ENCODE peak calls at places on chromosomes 7 and 10, in seven cellular contexts. H is IMR-90, R is GM23248, S is adrenal gland, L is heart right ventricle, Y is tibial artery, U is uterus. G is an unnamed sample.

GRCh38 chr7:16811555-16811954 is 6.8 kb upstream of the AGR2 start:
- DNase-seq in S (no peak), L (no peak), U (no peak), Y (no peak), H (peak), R (peak), G (no peak)

GRCh38 chr7:128266891-128267839 is 26.1 kb downstream of the LEP start:
- DNase-seq in S (peak), R (peak), Y (peak), U (peak), H (peak), L (peak), G (no peak)

GRCh38 chr7:140085447-140085846 is 22.7 kb upstream of the PARP12 start:
- DNase-seq in S (no peak), Y (no peak), L (no peak), U (no peak), R (no peak), H (no peak), G (no peak)

GRCh38 chr7:66682350-66683093 is 53.8 kb downstream of the KCTD7 start:
- DNase-seq in R (peak), U (peak), S (peak), H (peak), L (peak), Y (no peak), G (no peak)

GRCh38 chr7:117010375-117011133 is 57.3 kb downstream of the ST7 start:
- DNase-seq in L (no peak), S (no peak), H (peak), Y (no peak), R (peak), U (no peak), G (no peak)

GRCh38 chr7:36440880-36441279 is 51.2 kb downstream of the ANLN start:
- DNase-seq in S (no peak), U (no peak), Y (no peak), R (peak), L (no peak), H (peak), G (no peak)

GRCh38 chr10:34008641-34009040 is 674.2 kb upstream of the NRP1 start:
- DNase-seq in R (no peak), L (no peak), S (no peak), Y (no peak), H (no peak), U (no peak), G (no peak)

GRCh38 chr7:71860572-71860971 is 551.6 kb downstream of the CALN1 start:
- DNase-seq in S (peak), L (no peak), H (no peak), R (no peak), U (no peak), Y (no peak), G (no peak)

GRCh38 chr7:121133444-121133843 is 144.9 kb downstream of the CPED1 start:
- DNase-seq in U (no peak), S (no peak), R (no peak), H (no peak), L (no peak), Y (no peak), G (no peak)

GRCh38 chr7:120857558-120858298 is at the start of gene TSPAN12:
- DNase-seq in Y (peak), S (peak), H (peak), U (peak), L (peak), R (peak), G (peak)

GRCh38 chr10:89556590-89556989 is 21.2 kb upstream of the SLC16A12 start:
- DNase-seq in U (no peak), Y (no peak), S (no peak), H (peak), L (no peak), R (no peak), G (no peak)

GRCh38 chr7:51354434-51354833 is 37.8 kb upstream of the COBL start:
- DNase-seq in L (no peak), U (no peak), R (no peak), S (no peak), H (no peak), Y (no peak), G (no peak)

GRCh38 chr7:91636129-91636724 is 244.3 kb downstream of the MTERF1 start:
- DNase-seq in S (no peak), H (no peak), L (peak), Y (peak), U (no peak), R (peak), G (no peak)

GRCh38 chr7:7732566-7733290 is 14.3 kb upstream of the RPA3 start:
- DNase-seq in L (no peak), R (peak), Y (no peak), U (no peak), H (peak), S (no peak), G (no peak)

GRCh38 chr10:104246981-104247380 is 7.7 kb upstream of the GSTO1 start:
- DNase-seq in R (peak), H (peak), Y (no peak), U (no peak), S (no peak), L (peak), G (no peak)

GRCh38 chr7:29397398-29397797 is 166.2 kb upstream of the PRR15 start:
- DNase-seq in U (no peak), S (no peak), H (no peak), R (no peak), L (no peak), Y (no peak), G (no peak)

GRCh38 chr10:121077331-121077730 is 226.2 kb downstream of the WDR11 start:
- DNase-seq in U (peak), H (no peak), R (peak), Y (no peak), S (no peak), L (no peak), G (no peak)

GRCh38 chr7:31102973-31103850 is 51.1 kb downstream of the ADCYAP1R1 start:
- DNase-seq in Y (no peak), U (no peak), R (no peak), L (no peak), H (no peak), S (no peak), G (peak)

GRCh38 chr10:74029943-74030342 is 32.0 kb downstream of the VCL start:
- DNase-seq in S (no peak), Y (no peak), L (no peak), U (no peak), H (no peak), R (no peak), G (no peak)

DNA sequence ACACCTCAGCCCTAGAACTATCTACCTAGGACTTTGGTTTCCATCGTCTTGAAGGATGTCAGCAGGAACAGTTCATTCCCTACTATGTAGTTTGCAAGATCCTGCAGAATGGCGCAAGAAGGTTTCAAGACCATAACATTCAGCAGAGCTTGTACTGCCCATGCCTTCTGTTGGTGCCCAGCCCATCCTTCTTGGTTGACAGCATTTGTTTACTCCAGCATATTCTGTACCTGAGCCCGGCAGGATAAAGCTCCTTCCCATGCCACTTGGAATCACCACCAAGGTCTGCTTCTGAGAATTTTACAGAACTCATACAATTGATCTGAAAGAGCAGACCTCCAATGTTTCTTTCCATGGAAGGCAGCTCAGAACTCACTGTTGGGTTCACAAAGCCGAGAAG is 150.8 kb downstream of the ARID5B start:
- DNase-seq in Y (no peak), U (no peak), L (no peak), S (no peak), R (no peak), H (no peak), G (no peak)
- H3K27ac ChIP-seq in Y (peak), U (peak), L (no peak), S (no peak), R (no peak), H (peak), G (peak)

GRCh38 chr10:69213601-69214311 is 6.4 kb upstream of the HKDC1 start:
- DNase-seq in R (no peak), Y (no peak), L (no peak), U (no peak), S (no peak), H (no peak), G (no peak)
- H3K4me3 ChIP-seq in R (no peak), Y (no peak), L (no peak), U (no peak), S (no peak), H (no peak), G (no peak)

GRCh38 chr10:109961181-109962001 is 38.1 kb upstream of the XPNPEP1 start:
- DNase-seq in L (no peak), H (peak), S (no peak), Y (no peak), U (no peak), R (peak), G (no peak)
- H3K27ac ChIP-seq in L (no peak), H (peak), S (no peak), Y (peak), U (no peak), R (no peak), G (no peak)

GRCh38 chr7:4168556-4168955 is 513.5 kb upstream of the FOXK1 start:
- DNase-seq in H (no peak), Y (no peak), S (no peak), R (no peak), L (no peak), U (no peak), G (no peak)

GRCh38 chr7:4167385-4167910 is 514.6 kb upstream of the FOXK1 start:
- DNase-seq in Y (no peak), S (no peak), H (no peak), R (no peak), L (no peak), U (no peak), G (no peak)

GRCh38 chr7:4168041-4168440 is 514.1 kb upstream of the FOXK1 start:
- DNase-seq in R (no peak), Y (no peak), L (no peak), H (no peak), U (no peak), S (no peak), G (no peak)

GRCh38 chr7:4171029-4171786 is 510.9 kb upstream of the FOXK1 start:
- DNase-seq in R (no peak), S (no peak), L (no peak), Y (no peak), H (no peak), U (no peak), G (no peak)

DNA sequence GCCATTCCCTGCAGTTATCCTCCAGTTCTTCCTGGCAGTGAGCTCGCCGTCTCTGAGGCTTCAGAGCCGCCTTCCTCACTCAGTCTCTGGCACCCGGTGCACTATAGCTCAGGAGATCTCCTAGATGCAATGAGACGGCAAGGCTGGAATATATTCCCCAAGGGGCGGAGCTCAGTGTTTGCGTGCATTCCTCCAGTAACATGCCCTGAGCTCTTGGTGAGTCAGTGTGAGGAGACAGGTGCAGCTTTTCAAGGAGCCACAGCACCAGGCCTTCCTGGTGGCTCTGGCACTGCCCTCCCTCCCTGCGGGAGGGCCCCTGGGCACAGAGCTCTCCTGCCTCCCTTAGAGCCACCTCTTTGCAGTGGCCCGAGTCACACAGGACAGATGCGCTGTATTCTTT is 512.6 kb upstream of the FOXK1 start:
- DNase-seq in Y (no peak), R (no peak), S (no peak), H (no peak), U (no peak), L (no peak), G (no peak)
- H3K4me3 ChIP-seq in Y (no peak), R (no peak), S (no peak), H (no peak), U (no peak), L (no peak), G (no peak)

GRCh38 chr10:12708921-12709320 is 292.6 kb downstream of the CCDC3 start:
- DNase-seq in S (no peak), R (peak), Y (no peak), H (peak), L (no peak), U (no peak), G (no peak)
- H3K27ac ChIP-seq in S (no peak), R (peak), Y (peak), H (peak), L (no peak), U (peak), G (peak)

DNA sequence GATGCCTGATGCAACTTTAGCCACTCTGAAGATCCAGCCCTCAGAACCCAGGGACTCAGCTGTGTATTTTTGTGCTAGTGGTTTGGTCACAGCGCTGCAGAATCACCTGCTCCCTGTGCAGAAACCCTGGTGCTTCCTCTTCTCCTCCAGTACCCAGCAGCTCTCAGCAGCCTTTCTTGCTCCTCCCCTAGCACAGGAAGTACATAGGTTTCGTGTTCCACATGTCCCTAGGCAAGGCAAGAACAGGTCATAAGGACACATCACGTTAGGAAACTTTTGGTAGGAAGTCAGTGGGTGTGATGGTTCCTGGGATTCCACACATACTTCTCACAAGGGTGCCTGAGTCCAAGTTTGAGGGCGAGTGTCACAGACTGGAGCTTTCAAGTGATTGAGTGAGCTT is 167.9 kb upstream of the PRSS1 start:
- DNase-seq in U (no peak), Y (no peak), L (no peak), S (no peak), R (peak), H (no peak), G (no peak)
- H3K4me3 ChIP-seq in U (no peak), Y (no peak), L (no peak), S (no peak), R (no peak), H (no peak), G (no peak)

G was measured in coronary artery.